ENCODE peak calls at places on chromosomes 16 and 17, in five cellular contexts. One of them, this sample, is unnamed.

GRCh38 chr16:27286446-27286845 is 17.9 kb upstream of the NSMCE1 start:
- DNase-seq in endothelial cell: no peak
- DNase-seq in cardiac fibroblast: peak
- DNase-seq in activated naive CD4-positive, alpha-beta T cell treated with Interleukin-2 at 50 U/mL for 16 hours: no peak
- DNase-seq in body of pancreas: no peak
- DNase-seq in this sample: no peak

GRCh38 chr16:84268661-84269060 is 26.0 kb upstream of the WFDC1 start:
- DNase-seq in activated naive CD4-positive, alpha-beta T cell treated with Interleukin-2 at 50 U/mL for 16 hours: no peak
- DNase-seq in body of pancreas: no peak
- DNase-seq in endothelial cell: no peak
- DNase-seq in cardiac fibroblast: no peak
- DNase-seq in this sample: no peak

GRCh38 chr17:2372681-2373080 is 28.2 kb downstream of the MNT start:
- DNase-seq in endothelial cell: no peak
- DNase-seq in activated naive CD4-positive, alpha-beta T cell treated with Interleukin-2 at 50 U/mL for 16 hours: no peak
- DNase-seq in body of pancreas: no peak
- DNase-seq in cardiac fibroblast: no peak
- DNase-seq in this sample: no peak

GRCh38 chr17:63930951-63931575 is 1.1 kb downstream of the CD79B start:
- DNase-seq in cardiac fibroblast: peak
- DNase-seq in activated naive CD4-positive, alpha-beta T cell treated with Interleukin-2 at 50 U/mL for 16 hours: peak
- DNase-seq in body of pancreas: no peak
- DNase-seq in endothelial cell: peak
- DNase-seq in this sample: peak

GRCh38 chr17:33888455-33888854 is 366.6 kb upstream of the CCL2 start:
- DNase-seq in endothelial cell: no peak
- DNase-seq in cardiac fibroblast: no peak
- DNase-seq in activated naive CD4-positive, alpha-beta T cell treated with Interleukin-2 at 50 U/mL for 16 hours: no peak
- DNase-seq in body of pancreas: no peak
- DNase-seq in this sample: no peak

GRCh38 chr17:49227436-49228261 is 2.9 kb downstream of the PHOSPHO1 start:
- DNase-seq in endothelial cell: peak
- DNase-seq in activated naive CD4-positive, alpha-beta T cell treated with Interleukin-2 at 50 U/mL for 16 hours: peak
- DNase-seq in body of pancreas: peak
- DNase-seq in cardiac fibroblast: peak
- DNase-seq in this sample: peak

GRCh38 chr16:3022208-3022696 is 1.5 kb downstream of the HCFC1R1 start:
- DNase-seq in activated naive CD4-positive, alpha-beta T cell treated with Interleukin-2 at 50 U/mL for 16 hours: peak
- DNase-seq in cardiac fibroblast: peak
- DNase-seq in body of pancreas: peak
- DNase-seq in endothelial cell: peak
- DNase-seq in this sample: peak

GRCh38 chr17:14301761-14302401 is 1.0 kb downstream of the HS3ST3B1 start:
- DNase-seq in activated naive CD4-positive, alpha-beta T cell treated with Interleukin-2 at 50 U/mL for 16 hours: peak
- DNase-seq in body of pancreas: peak
- DNase-seq in endothelial cell: peak
- DNase-seq in cardiac fibroblast: peak
- DNase-seq in this sample: peak

GRCh38 chr16:2027024-2028010 is 615 bp downstream of the NHERF2 start:
- DNase-seq in endothelial cell: no peak
- DNase-seq in activated naive CD4-positive, alpha-beta T cell treated with Interleukin-2 at 50 U/mL for 16 hours: peak
- DNase-seq in cardiac fibroblast: peak
- DNase-seq in body of pancreas: no peak
- DNase-seq in this sample: no peak

GRCh38 chr16:66619534-66620418 is 15.3 kb downstream of the CMTM3 start:
- DNase-seq in endothelial cell: no peak
- DNase-seq in activated naive CD4-positive, alpha-beta T cell treated with Interleukin-2 at 50 U/mL for 16 hours: no peak
- DNase-seq in cardiac fibroblast: peak
- DNase-seq in body of pancreas: no peak
- DNase-seq in this sample: no peak